ENCODE peak calls at places on chromosomes 2 and 18, in ten cellular contexts. One of them, this sample, is unnamed.

GRCh38 chr18:47531759-47532158 is 280.3 kb upstream of the SKOR2 start:
- DNase-seq in NCI-H1436 treated with DMSO at 0.1 percent for 48 hours: no peak
- DNase-seq in CD4-positive, alpha-beta T cell: no peak
- DNase-seq in NCI-H345: no peak
- DNase-seq in SW480: no peak
- DNase-seq in GDM1: no peak
- DNase-seq in activated T-helper 9 cell treated with anti-CD3 and anti-CD28 coated beads, Interleukin-2, amount 50 U/mL, for 16 hours: no peak
- DNase-seq in aorta: no peak
- DNase-seq in ACHN: no peak
- DNase-seq in NCI-H774: no peak
- DNase-seq in this sample: no peak

GRCh38 chr2:115635440-115635839 is 1193.0 kb downstream of the DPP10 start:
- DNase-seq in NCI-H1436 treated with DMSO at 0.1 percent for 48 hours: no peak
- DNase-seq in CD4-positive, alpha-beta T cell: no peak
- DNase-seq in NCI-H345: no peak
- DNase-seq in SW480: no peak
- DNase-seq in GDM1: no peak
- DNase-seq in activated T-helper 9 cell treated with anti-CD3 and anti-CD28 coated beads, Interleukin-2, amount 50 U/mL, for 16 hours: no peak
- DNase-seq in aorta: no peak
- DNase-seq in ACHN: no peak
- DNase-seq in NCI-H774: no peak
- DNase-seq in this sample: no peak

GRCh38 chr2:16058256-16058655 is 117.9 kb downstream of the MYCN start:
- DNase-seq in NCI-H1436 treated with DMSO at 0.1 percent for 48 hours: no peak
- DNase-seq in CD4-positive, alpha-beta T cell: no peak
- DNase-seq in NCI-H345: no peak
- DNase-seq in SW480: no peak
- DNase-seq in GDM1: no peak
- DNase-seq in activated T-helper 9 cell treated with anti-CD3 and anti-CD28 coated beads, Interleukin-2, amount 50 U/mL, for 16 hours: no peak
- DNase-seq in aorta: no peak
- DNase-seq in ACHN: no peak
- DNase-seq in NCI-H774: no peak
- DNase-seq in this sample: no peak

GRCh38 chr2:16656087-16656486 is 9.5 kb downstream of the CYRIA start:
- DNase-seq in NCI-H1436 treated with DMSO at 0.1 percent for 48 hours: no peak
- DNase-seq in CD4-positive, alpha-beta T cell: no peak
- DNase-seq in NCI-H345: no peak
- DNase-seq in SW480: no peak
- DNase-seq in GDM1: no peak
- DNase-seq in activated T-helper 9 cell treated with anti-CD3 and anti-CD28 coated beads, Interleukin-2, amount 50 U/mL, for 16 hours: no peak
- DNase-seq in aorta: no peak
- DNase-seq in ACHN: no peak
- DNase-seq in NCI-H774: no peak
- DNase-seq in this sample: no peak

GRCh38 chr2:186718895-186719294 is 25.0 kb downstream of the FAM171B start:
- DNase-seq in NCI-H1436 treated with DMSO at 0.1 percent for 48 hours: no peak
- DNase-seq in CD4-positive, alpha-beta T cell: no peak
- DNase-seq in NCI-H345: peak
- DNase-seq in SW480: no peak
- DNase-seq in GDM1: no peak
- DNase-seq in activated T-helper 9 cell treated with anti-CD3 and anti-CD28 coated beads, Interleukin-2, amount 50 U/mL, for 16 hours: no peak
- DNase-seq in aorta: no peak
- DNase-seq in ACHN: no peak
- DNase-seq in NCI-H774: no peak
- DNase-seq in this sample: no peak

GRCh38 chr18:74420926-74421325 is 36.2 kb downstream of the DIPK1C start:
- DNase-seq in NCI-H1436 treated with DMSO at 0.1 percent for 48 hours: no peak
- DNase-seq in CD4-positive, alpha-beta T cell: no peak
- DNase-seq in NCI-H345: no peak
- DNase-seq in SW480: no peak
- DNase-seq in GDM1: no peak
- DNase-seq in activated T-helper 9 cell treated with anti-CD3 and anti-CD28 coated beads, Interleukin-2, amount 50 U/mL, for 16 hours: no peak
- DNase-seq in aorta: no peak
- DNase-seq in ACHN: no peak
- DNase-seq in NCI-H774: no peak
- DNase-seq in this sample: no peak

GRCh38 chr2:178761759-178762371 is 45.4 kb downstream of the TTN start:
- DNase-seq in NCI-H1436 treated with DMSO at 0.1 percent for 48 hours: peak
- DNase-seq in CD4-positive, alpha-beta T cell: no peak
- DNase-seq in NCI-H345: peak
- DNase-seq in SW480: peak
- DNase-seq in GDM1: no peak
- DNase-seq in activated T-helper 9 cell treated with anti-CD3 and anti-CD28 coated beads, Interleukin-2, amount 50 U/mL, for 16 hours: no peak
- DNase-seq in aorta: no peak
- DNase-seq in ACHN: peak
- DNase-seq in NCI-H774: peak
- DNase-seq in this sample: no peak

GRCh38 chr2:63588385-63589147 is at the start of the genes MDH1 and WDPCP:
- DNase-seq in NCI-H1436 treated with DMSO at 0.1 percent for 48 hours: peak
- DNase-seq in CD4-positive, alpha-beta T cell: peak
- DNase-seq in NCI-H345: peak
- DNase-seq in SW480: peak
- DNase-seq in GDM1: peak
- DNase-seq in activated T-helper 9 cell treated with anti-CD3 and anti-CD28 coated beads, Interleukin-2, amount 50 U/mL, for 16 hours: peak
- DNase-seq in aorta: peak
- DNase-seq in ACHN: peak
- DNase-seq in NCI-H774: peak
- DNase-seq in this sample: peak

GRCh38 chr2:118569876-118570535 is 277.4 kb downstream of the EN1 start:
- DNase-seq in NCI-H1436 treated with DMSO at 0.1 percent for 48 hours: no peak
- DNase-seq in CD4-positive, alpha-beta T cell: no peak
- DNase-seq in NCI-H345: no peak
- DNase-seq in SW480: no peak
- DNase-seq in GDM1: no peak
- DNase-seq in activated T-helper 9 cell treated with anti-CD3 and anti-CD28 coated beads, Interleukin-2, amount 50 U/mL, for 16 hours: no peak
- DNase-seq in aorta: no peak
- DNase-seq in ACHN: no peak
- DNase-seq in NCI-H774: no peak
- DNase-seq in this sample: no peak

GRCh38 chr18:79380816-79381806 is 14.6 kb upstream of the NFATC1 start:
- DNase-seq in NCI-H1436 treated with DMSO at 0.1 percent for 48 hours: no peak
- DNase-seq in CD4-positive, alpha-beta T cell: peak
- DNase-seq in NCI-H345: peak
- DNase-seq in SW480: no peak
- DNase-seq in GDM1: no peak
- DNase-seq in activated T-helper 9 cell treated with anti-CD3 and anti-CD28 coated beads, Interleukin-2, amount 50 U/mL, for 16 hours: peak
- DNase-seq in aorta: peak
- DNase-seq in ACHN: peak
- DNase-seq in NCI-H774: no peak
- DNase-seq in this sample: peak

GRCh38 chr18:63775166-63775730 is at the start of gene SERPINB7:
- DNase-seq in NCI-H1436 treated with DMSO at 0.1 percent for 48 hours: no peak
- DNase-seq in CD4-positive, alpha-beta T cell: no peak
- DNase-seq in NCI-H345: no peak
- DNase-seq in SW480: no peak
- DNase-seq in GDM1: no peak
- DNase-seq in activated T-helper 9 cell treated with anti-CD3 and anti-CD28 coated beads, Interleukin-2, amount 50 U/mL, for 16 hours: no peak
- DNase-seq in aorta: no peak
- DNase-seq in ACHN: peak
- DNase-seq in NCI-H774: no peak
- DNase-seq in this sample: no peak

GRCh38 chr2:175036582-175037018 is 31.4 kb upstream of the CHN1 start:
- DNase-seq in NCI-H1436 treated with DMSO at 0.1 percent for 48 hours: peak
- DNase-seq in CD4-positive, alpha-beta T cell: no peak
- DNase-seq in NCI-H345: peak
- DNase-seq in SW480: peak
- DNase-seq in GDM1: no peak
- DNase-seq in activated T-helper 9 cell treated with anti-CD3 and anti-CD28 coated beads, Interleukin-2, amount 50 U/mL, for 16 hours: no peak
- DNase-seq in aorta: no peak
- DNase-seq in ACHN: peak
- DNase-seq in NCI-H774: peak
- DNase-seq in this sample: no peak

GRCh38 chr2:112199188-112199587 is 55.7 kb downstream of the ZC3H8 start:
- DNase-seq in NCI-H1436 treated with DMSO at 0.1 percent for 48 hours: no peak
- DNase-seq in CD4-positive, alpha-beta T cell: no peak
- DNase-seq in NCI-H345: no peak
- DNase-seq in SW480: no peak
- DNase-seq in GDM1: no peak
- DNase-seq in activated T-helper 9 cell treated with anti-CD3 and anti-CD28 coated beads, Interleukin-2, amount 50 U/mL, for 16 hours: no peak
- DNase-seq in aorta: no peak
- DNase-seq in ACHN: no peak
- DNase-seq in NCI-H774: no peak
- DNase-seq in this sample: no peak

GRCh38 chr18:22293417-22293816 is 124.0 kb downstream of the GATA6 start:
- DNase-seq in NCI-H1436 treated with DMSO at 0.1 percent for 48 hours: no peak
- DNase-seq in CD4-positive, alpha-beta T cell: no peak
- DNase-seq in NCI-H345: no peak
- DNase-seq in SW480: no peak
- DNase-seq in GDM1: no peak
- DNase-seq in activated T-helper 9 cell treated with anti-CD3 and anti-CD28 coated beads, Interleukin-2, amount 50 U/mL, for 16 hours: no peak
- DNase-seq in aorta: no peak
- DNase-seq in ACHN: no peak
- DNase-seq in NCI-H774: no peak
- DNase-seq in this sample: no peak

GRCh38 chr18:61261870-61262269 is 71.4 kb upstream of the CDH20 start:
- DNase-seq in NCI-H1436 treated with DMSO at 0.1 percent for 48 hours: no peak
- DNase-seq in CD4-positive, alpha-beta T cell: no peak
- DNase-seq in NCI-H345: no peak
- DNase-seq in SW480: no peak
- DNase-seq in GDM1: no peak
- DNase-seq in activated T-helper 9 cell treated with anti-CD3 and anti-CD28 coated beads, Interleukin-2, amount 50 U/mL, for 16 hours: no peak
- DNase-seq in aorta: no peak
- DNase-seq in ACHN: no peak
- DNase-seq in NCI-H774: no peak
- DNase-seq in this sample: no peak

GRCh38 chr2:157875720-157876065 is 437 bp downstream of the ACVR1 start:
- DNase-seq in NCI-H1436 treated with DMSO at 0.1 percent for 48 hours: no peak
- DNase-seq in CD4-positive, alpha-beta T cell: peak
- DNase-seq in NCI-H345: peak
- DNase-seq in SW480: no peak
- DNase-seq in GDM1: peak
- DNase-seq in activated T-helper 9 cell treated with anti-CD3 and anti-CD28 coated beads, Interleukin-2, amount 50 U/mL, for 16 hours: peak
- DNase-seq in aorta: peak
- DNase-seq in ACHN: peak
- DNase-seq in NCI-H774: no peak
- DNase-seq in this sample: peak

GRCh38 chr2:27390822-27391679 is 10.5 kb upstream of the ZNF513 start:
- DNase-seq in NCI-H1436 treated with DMSO at 0.1 percent for 48 hours: no peak
- DNase-seq in CD4-positive, alpha-beta T cell: no peak
- DNase-seq in NCI-H345: no peak
- DNase-seq in SW480: no peak
- DNase-seq in GDM1: no peak
- DNase-seq in activated T-helper 9 cell treated with anti-CD3 and anti-CD28 coated beads, Interleukin-2, amount 50 U/mL, for 16 hours: no peak
- DNase-seq in aorta: no peak
- DNase-seq in ACHN: no peak
- DNase-seq in NCI-H774: no peak
- DNase-seq in this sample: no peak

GRCh38 chr2:28633739-28634138 is 117.9 kb upstream of the PPP1CB start:
- DNase-seq in NCI-H1436 treated with DMSO at 0.1 percent for 48 hours: no peak
- DNase-seq in CD4-positive, alpha-beta T cell: no peak
- DNase-seq in NCI-H345: no peak
- DNase-seq in SW480: no peak
- DNase-seq in GDM1: no peak
- DNase-seq in activated T-helper 9 cell treated with anti-CD3 and anti-CD28 coated beads, Interleukin-2, amount 50 U/mL, for 16 hours: no peak
- DNase-seq in aorta: no peak
- DNase-seq in ACHN: no peak
- DNase-seq in NCI-H774: no peak
- DNase-seq in this sample: no peak

GRCh38 chr18:42574871-42575270 is 540.6 kb downstream of the RIT2 start:
- DNase-seq in NCI-H1436 treated with DMSO at 0.1 percent for 48 hours: no peak
- DNase-seq in CD4-positive, alpha-beta T cell: no peak
- DNase-seq in NCI-H345: peak
- DNase-seq in SW480: no peak
- DNase-seq in GDM1: no peak
- DNase-seq in activated T-helper 9 cell treated with anti-CD3 and anti-CD28 coated beads, Interleukin-2, amount 50 U/mL, for 16 hours: no peak
- DNase-seq in aorta: no peak
- DNase-seq in ACHN: no peak
- DNase-seq in NCI-H774: no peak
- DNase-seq in this sample: no peak

GRCh38 chr2:168913495-168913894 is 12.4 kb downstream of the G6PC2 start:
- DNase-seq in NCI-H1436 treated with DMSO at 0.1 percent for 48 hours: no peak
- DNase-seq in CD4-positive, alpha-beta T cell: no peak
- DNase-seq in NCI-H345: no peak
- DNase-seq in SW480: no peak
- DNase-seq in GDM1: no peak
- DNase-seq in activated T-helper 9 cell treated with anti-CD3 and anti-CD28 coated beads, Interleukin-2, amount 50 U/mL, for 16 hours: no peak
- DNase-seq in aorta: no peak
- DNase-seq in ACHN: no peak
- DNase-seq in NCI-H774: no peak
- DNase-seq in this sample: no peak

GRCh38 chr2:25567406-25567805 is 106.0 kb downstream of the DTNB start:
- DNase-seq in NCI-H1436 treated with DMSO at 0.1 percent for 48 hours: no peak
- DNase-seq in CD4-positive, alpha-beta T cell: no peak
- DNase-seq in NCI-H345: peak
- DNase-seq in SW480: peak
- DNase-seq in GDM1: no peak
- DNase-seq in activated T-helper 9 cell treated with anti-CD3 and anti-CD28 coated beads, Interleukin-2, amount 50 U/mL, for 16 hours: no peak
- DNase-seq in aorta: no peak
- DNase-seq in ACHN: peak
- DNase-seq in NCI-H774: no peak
- DNase-seq in this sample: no peak

GRCh38 chr2:25165992-25166618 is 2.3 kb downstream of the POMC start:
- DNase-seq in NCI-H1436 treated with DMSO at 0.1 percent for 48 hours: peak
- DNase-seq in CD4-positive, alpha-beta T cell: peak
- DNase-seq in NCI-H345: peak
- DNase-seq in SW480: peak
- DNase-seq in GDM1: no peak
- DNase-seq in activated T-helper 9 cell treated with anti-CD3 and anti-CD28 coated beads, Interleukin-2, amount 50 U/mL, for 16 hours: no peak
- DNase-seq in aorta: no peak
- DNase-seq in ACHN: peak
- DNase-seq in NCI-H774: no peak
- DNase-seq in this sample: peak